ENCODE peak calls at places on chromosomes 2 and 18, in four cellular contexts. O, J, V and K are unnamed samples.
A peak's percentile ranks its signal among the peaks of the same experiment; 100 is the strongest.

GRCh38 chr2:215529271-215529670 is 93.4 kb upstream of the FN1 start:
- DNase-seq in V (no peak), O (no peak), J (no peak), K (peak; percentile 35)

GRCh38 chr18:70500748-70501147 is 211.9 kb downstream of the SOCS6 start:
- DNase-seq in V (no peak), O (no peak), J (no peak), K (no peak)

GRCh38 chr2:18792226-18792629 is 202.9 kb upstream of the NT5C1B start:
- DNase-seq in O (no peak), J (no peak), V (no peak), K (peak; percentile 13)

GRCh38 chr18:3383381-3383915 is 66.5 kb upstream of the TGIF1 start:
- DNase-seq in J (no peak), O (no peak), V (no peak), K (no peak)

GRCh38 chr18:46402945-46403344 is 254.1 kb downstream of the LOXHD1 start:
- DNase-seq in J (no peak), O (no peak), V (no peak), K (no peak)

GRCh38 chr2:36294290-36294689 is 61.3 kb upstream of the CRIM1 start:
- DNase-seq in O (no peak), J (no peak), V (no peak), K (no peak)

GRCh38 chr18:39655341-39655740 is 2089.7 kb upstream of the CELF4 start:
- DNase-seq in O (no peak), V (no peak), J (no peak), K (no peak)

GRCh38 chr2:233351423-233351822 is 2.9 kb upstream of the DGKD start:
- DNase-seq in J (no peak), V (no peak), O (peak; percentile 24), K (no peak)

GRCh38 chr2:36902385-36903120 is 63.8 kb downstream of the STRN start:
- DNase-seq in V (no peak), O (no peak), J (no peak), K (no peak)

GRCh38 chr2:10914272-10914693 is 2.5 kb downstream of the KCNF1 start:
- DNase-seq in O (no peak), J (no peak), V (no peak), K (no peak)

GRCh38 chr2:72933646-72934151 is 16.4 kb downstream of the EMX1 start:
- DNase-seq in V (no peak), J (no peak), O (no peak), K (no peak)

GRCh38 chr2:69961496-69961895 is at the start of gene ASPRV1:
- DNase-seq in J (no peak), V (no peak), O (no peak), K (no peak)

GRCh38 chr18:68766433-68766832 is 31.4 kb upstream of the CCDC102B start:
- DNase-seq in J (no peak), O (no peak), V (no peak), K (no peak)

GRCh38 chr18:45569566-45569965 is 45.7 kb upstream of the SLC14A2 start:
- DNase-seq in V (no peak), O (peak; percentile 24), J (no peak), K (no peak)

GRCh38 chr18:79632765-79633164 is 46.8 kb upstream of the CTDP1 start:
- DNase-seq in V (no peak), J (no peak), O (no peak), K (no peak)

GRCh38 chr18:55013685-55014084 is 54.4 kb upstream of the CCDC68 start:
- DNase-seq in J (no peak), V (no peak), O (no peak), K (no peak)

GRCh38 chr18:22831441-22831904 is 101.7 kb upstream of the RBBP8 start:
- DNase-seq in J (no peak), V (no peak), O (no peak), K (peak; percentile 80)

GRCh38 chr2:69453475-69454129 is 16.4 kb upstream of the NFU1 start:
- DNase-seq in V (no peak), J (no peak), O (no peak), K (no peak)

GRCh38 chr2:68662466-68662865 is 19.1 kb downstream of the PROKR1 start:
- DNase-seq in J (no peak), V (no peak), O (no peak), K (no peak)

GRCh38 chr2:174692256-174692830 is 71.9 kb downstream of the CHRNA1 start:
- DNase-seq in J (no peak), O (no peak), V (no peak), K (no peak)

GRCh38 chr18:13435596-13436333 is 217.2 kb downstream of the LDLRAD4 start:
- DNase-seq in O (no peak), J (no peak), V (no peak), K (peak; percentile 15)

GRCh38 chr2:134988994-134989605 is 58.1 kb downstream of the MAP3K19 start:
- DNase-seq in J (no peak), V (no peak), O (no peak), K (peak; percentile 12)

GRCh38 chr2:222944971-222945740 is 84.3 kb downstream of the ACSL3 start:
- DNase-seq in O (no peak), J (no peak), V (no peak), K (no peak)

GRCh38 chr2:225002656-225003045 is 39.6 kb downstream of the DOCK10 start:
- DNase-seq in V (no peak), O (no peak), J (no peak), K (peak; percentile 26)

GRCh38 chr2:164621761-164622105 is 451 bp upstream of the GRB14 start:
- DNase-seq in O (no peak), V (no peak), J (no peak), K (no peak)

GRCh38 chr18:1498216-1498615 is 593.5 kb downstream of the ADCYAP1 start:
- DNase-seq in O (no peak), J (no peak), V (no peak), K (no peak)

GRCh38 chr18:1495387-1495786 is 590.7 kb downstream of the ADCYAP1 start:
- DNase-seq in V (no peak), O (no peak), J (no peak), K (no peak)

GRCh38 chr18:1503847-1504246 is 599.2 kb downstream of the ADCYAP1 start:
- DNase-seq in O (no peak), V (no peak), J (no peak), K (no peak)

GRCh38 chr18:1499265-1499664 is 594.6 kb downstream of the ADCYAP1 start:
- DNase-seq in V (no peak), O (no peak), J (no peak), K (no peak)
- TF ChIP-seq CTCF in V (no peak), O (peak; percentile 33), J (no peak), K (no peak)

GRCh38 chr18:21053127-21053526 is 58.5 kb downstream of the ROCK1 start:
- DNase-seq in O (no peak), J (no peak), V (no peak), K (peak; percentile 13)
- TF ChIP-seq CTCF in O (no peak), J (no peak), V (no peak), K (no peak)

GRCh38 chr2:212531499-212531898 is 7.1 kb downstream of the ERBB4 start:
- DNase-seq in V (no peak), O (no peak), J (no peak), K (no peak)

GRCh38 chr2:212530991-212531390 is 7.6 kb downstream of the ERBB4 start:
- DNase-seq in O (no peak), V (no peak), J (no peak), K (no peak)

GRCh38 chr2:212530373-212530772 is 8.2 kb downstream of the ERBB4 start:
- DNase-seq in J (no peak), O (no peak), V (no peak), K (no peak)

GRCh38 chr2:212532087-212532486 is 6.5 kb downstream of the ERBB4 start:
- DNase-seq in J (no peak), V (no peak), O (no peak), K (no peak)

DNA sequence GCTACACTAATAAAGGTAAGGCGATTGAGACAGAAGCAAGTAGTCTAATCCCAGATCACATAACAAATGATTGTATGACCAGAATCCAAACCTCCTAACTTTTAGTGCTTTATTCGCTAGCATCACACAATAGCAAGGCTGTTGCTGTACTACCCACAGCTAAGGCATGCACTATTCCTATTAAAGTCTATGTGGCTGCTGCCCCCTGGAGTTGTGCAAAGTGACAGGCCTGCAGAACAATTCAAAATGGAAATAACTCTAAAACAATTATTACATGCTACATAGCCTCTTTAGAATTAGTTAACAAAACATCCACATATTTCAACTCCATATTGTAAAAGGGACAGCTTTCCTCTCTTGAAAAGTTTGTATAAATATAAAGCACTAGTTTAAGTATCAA is 6.0 kb downstream of the ERBB4 start:
- DNase-seq in O (no peak), V (no peak), J (no peak), K (no peak)
- TF ChIP-seq CTCF in O (no peak), V (no peak), J (no peak), K (no peak)

GRCh38 chr2:81266106-81266505 is 961.6 kb upstream of the LRRTM1 start:
- DNase-seq in V (no peak), O (no peak), J (no peak), K (no peak)
- TF ChIP-seq CTCF in V (no peak), O (no peak), J (no peak), K (peak; percentile 17)

GRCh38 chr2:118431188-118431562 is 342.9 kb downstream of the INSIG2 start:
- DNase-seq in O (no peak), J (no peak), V (no peak), K (no peak)
- TF ChIP-seq CTCF in O (no peak), J (no peak), V (no peak), K (peak; percentile 7)

DNA sequence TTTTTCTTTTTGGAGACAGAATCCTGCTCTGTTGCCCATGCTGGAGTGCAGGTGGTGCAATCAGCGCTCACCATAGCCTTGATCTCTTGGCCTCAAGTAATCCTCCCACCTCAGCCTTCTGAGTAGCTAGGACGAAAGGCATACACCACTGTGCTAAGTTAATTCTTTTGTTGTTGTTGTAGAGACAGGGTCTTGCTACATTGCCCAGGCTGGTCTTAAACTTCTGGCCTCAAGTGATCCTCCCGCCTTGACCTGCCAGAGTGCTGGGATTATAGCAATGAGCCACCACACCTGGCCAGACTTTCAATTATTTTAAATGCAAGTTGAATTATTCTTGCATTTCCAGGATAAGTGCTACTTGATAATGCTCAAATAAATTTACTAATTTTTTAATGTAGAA is 126.5 kb downstream of the DTNB start:
- DNase-seq in V (no peak), O (no peak), J (no peak), K (no peak)
- TF ChIP-seq CTCF in V (no peak), O (no peak), J (no peak), K (no peak)

GRCh38 chr2:142875010-142875409 is 2.5 kb upstream of the KYNU start:
- DNase-seq in V (no peak), J (no peak), O (no peak), K (no peak)

GRCh38 chr2:142875642-142876041 is 1.8 kb upstream of the KYNU start:
- DNase-seq in O (no peak), J (no peak), V (no peak), K (no peak)

GRCh38 chr2:142878061-142878741 is 737 bp downstream of the KYNU start:
- DNase-seq in J (no peak), V (no peak), O (no peak), K (no peak)

GRCh38 chr2:142877265-142877756 is at the start of gene KYNU:
- DNase-seq in V (no peak), O (no peak), J (no peak), K (no peak)

GRCh38 chr2:142876423-142876822 is 1.0 kb upstream of the KYNU start:
- DNase-seq in V (no peak), O (no peak), J (no peak), K (no peak)
- TF ChIP-seq CTCF in V (no peak), O (no peak), J (no peak), K (no peak)